ENCODE peak calls at places on chromosome 10, in six cellular contexts. V is transverse colon; F is body of pancreas; U is C1 segment of cervical spinal cord; Y is Daoy; O is activated CD4-positive, alpha-beta T cell treated with anti-CD3 and anti-CD28 coated beads for 48 hours. M is an unnamed sample.

GRCh38 chr10:58643029-58643428 is 130.4 kb downstream of the BICC1 start:
- DNase-seq in U (no peak), V (no peak), Y (no peak), F (no peak), O (no peak), M (no peak)

GRCh38 chr10:52653221-52653501 is 119.4 kb downstream of the MBL2 start:
- DNase-seq in V (no peak), F (no peak), Y (no peak), O (no peak), U (no peak), M (no peak)

GRCh38 chr10:132465193-132465888 is 68.3 kb downstream of the PWWP2B start:
- DNase-seq in U (no peak), O (no peak), F (no peak), V (peak), Y (no peak), M (no peak)

GRCh38 chr10:11663763-11664555 is 52.5 kb upstream of the USP6NL start:
- DNase-seq in Y (no peak), V (peak), U (no peak), O (no peak), F (no peak), M (no peak)

GRCh38 chr10:99976886-99977391 is 32.8 kb downstream of the DNMBP start:
- DNase-seq in Y (peak), F (peak), U (no peak), V (no peak), O (no peak), M (no peak)

GRCh38 chr10:3668276-3668960 is 116.6 kb downstream of the KLF6 start:
- DNase-seq in F (peak), O (peak), U (no peak), V (peak), Y (no peak), M (no peak)

GRCh38 chr10:113679463-113680171 is at the start of gene CASP7:
- DNase-seq in O (peak), V (peak), U (peak), F (peak), Y (peak), M (peak)

GRCh38 chr10:78371118-78371517 is 337.5 kb downstream of the RPS24 start:
- DNase-seq in F (peak), U (no peak), O (no peak), Y (no peak), V (no peak), M (no peak)

GRCh38 chr10:130021373-130021950 is 57.4 kb upstream of the EBF3 start:
- DNase-seq in U (no peak), F (no peak), V (no peak), O (no peak), Y (peak), M (no peak)

GRCh38 chr10:121325490-121326231 is 272.6 kb downstream of the FGFR2 start:
- DNase-seq in Y (no peak), O (no peak), V (no peak), F (no peak), U (no peak), M (no peak)

GRCh38 chr10:89085153-89085552 is 94.6 kb downstream of the FAS start:
- DNase-seq in U (no peak), V (no peak), F (no peak), Y (no peak), O (no peak), M (no peak)

GRCh38 chr10:57822965-57823364 is 444.7 kb downstream of the IPMK start:
- DNase-seq in Y (no peak), U (no peak), V (no peak), F (no peak), O (no peak), M (no peak)

GRCh38 chr10:13803566-13804554 is 217.1 kb downstream of the PRPF18 start:
- DNase-seq in F (no peak), V (no peak), O (no peak), Y (no peak), U (no peak), M (no peak)

GRCh38 chr10:16952610-16953009 is 135.4 kb upstream of the RSU1 start:
- DNase-seq in Y (peak), O (peak), F (no peak), V (no peak), U (no peak), M (no peak)

GRCh38 chr10:62851449-62851848 is 35.3 kb upstream of the EGR2 start:
- DNase-seq in Y (no peak), U (no peak), O (peak), V (peak), F (no peak), M (no peak)

GRCh38 chr10:77832243-77832642 is 94.3 kb downstream of the DLG5 start:
- DNase-seq in Y (no peak), V (no peak), U (no peak), F (no peak), O (no peak), M (no peak)

GRCh38 chr10:101140084-101140949 is 9.2 kb downstream of the TLX1 start:
- DNase-seq in V (no peak), F (no peak), O (no peak), Y (no peak), U (no peak), M (no peak)

GRCh38 chr10:97399843-97400545 is 1.1 kb downstream of the RRP12 start:
- DNase-seq in U (no peak), Y (peak), F (peak), V (peak), O (peak), M (no peak)

GRCh38 chr10:23556727-23557440 is 118.0 kb downstream of the OTUD1 start:
- DNase-seq in U (no peak), Y (peak), O (no peak), F (no peak), V (no peak), M (no peak)

GRCh38 chr10:32298066-32298812 is 48.7 kb downstream of the EPC1 start:
- DNase-seq in V (no peak), Y (no peak), F (no peak), U (no peak), O (no peak), M (no peak)

GRCh38 chr10:128147669-128148068 is 21.4 kb upstream of the MKI67 start:
- DNase-seq in O (no peak), V (no peak), Y (no peak), U (no peak), F (no peak), M (no peak)

GRCh38 chr10:76632158-76633051 is 1005.2 kb downstream of the KCNMA1 start:
- DNase-seq in V (peak), O (no peak), Y (peak), F (peak), U (no peak), M (no peak)

GRCh38 chr10:90591629-90592028 is 266.2 kb downstream of the HTR7 start:
- DNase-seq in V (no peak), Y (no peak), F (no peak), U (no peak), O (no peak), M (no peak)

GRCh38 chr10:111598433-111599059 is 521.7 kb downstream of the ADRA2A start:
- DNase-seq in F (peak), U (peak), Y (no peak), O (peak), V (peak), M (no peak)

GRCh38 chr10:786666-787512 is 97.4 kb upstream of the DIP2C start:
- DNase-seq in Y (no peak), O (no peak), V (no peak), U (no peak), F (no peak), M (no peak)

GRCh38 chr10:130758529-130758928 is 553.0 kb downstream of the TCERG1L start:
- DNase-seq in F (no peak), V (no peak), Y (no peak), U (no peak), O (no peak), M (no peak)

GRCh38 chr10:103840747-103841085 is 14.7 kb downstream of the SH3PXD2A start:
- DNase-seq in F (no peak), U (no peak), O (no peak), Y (no peak), V (no peak), M (no peak)

GRCh38 chr10:77036993-77037734 is 600.4 kb downstream of the KCNMA1 start:
- DNase-seq in U (no peak), Y (peak), V (no peak), F (no peak), O (peak), M (no peak)

GRCh38 chr10:34280599-34281374 is 534.3 kb downstream of the PARD3 start:
- DNase-seq in Y (peak), U (no peak), O (peak), F (peak), V (no peak), M (no peak)

GRCh38 chr10:103698266-103698665 is 157.1 kb downstream of the SH3PXD2A start:
- DNase-seq in F (no peak), Y (no peak), V (no peak), O (no peak), U (no peak), M (no peak)

GRCh38 chr10:126041804-126042231 is 145.5 kb downstream of the FANK1 start:
- DNase-seq in U (peak), F (peak), V (peak), O (peak), Y (peak), M (peak)

GRCh38 chr10:29685506-29685905 is 50.7 kb upstream of the SVIL start:
- DNase-seq in U (no peak), Y (no peak), F (no peak), V (no peak), O (no peak), M (no peak)

M was measured in hypothalamus.